ENCODE peak calls at places on chromosome X, in four cellular contexts. Y is upper lobe of left lung, M is fibroblast of lung, R is lower lobe of right lung. N is an unnamed sample.

GRCh38 chrX:131802836-131803626 is 220.1 kb upstream of the STK26 start:
- DNase-seq in Y (no peak), M (peak; percentile 25), R (no peak), N (peak; percentile 68)

GRCh38 chrX:39308126-39308525 is 506.9 kb downstream of the MID1IP1 start:
- DNase-seq in Y (no peak), M (peak; percentile 47), R (no peak), N (no peak)

GRCh38 chrX:131068945-131069719 is 11.0 kb downstream of the ARHGAP36 start:
- DNase-seq in Y (peak; percentile 53), M (peak; percentile 4), R (no peak), N (no peak)

GRCh38 chrX:39470588-39471155 is 627.1 kb downstream of the BCOR start:
- DNase-seq in Y (no peak), M (peak; percentile 74), R (no peak), N (no peak)

GRCh38 chrX:155068165-155068564 is 2.8 kb downstream of the CMC4 start:
- DNase-seq in Y (no peak), M (peak; percentile 63), R (no peak), N (no peak)

GRCh38 chrX:130974323-130974722 is 71.3 kb upstream of the ENOX2 start:
- DNase-seq in Y (no peak), M (peak; percentile 70), R (no peak), N (no peak)

GRCh38 chrX:12360991-12361598 is 222.8 kb downstream of the FRMPD4 start:
- DNase-seq in Y (no peak), M (peak; percentile 18), R (no peak), N (no peak)

GRCh38 chrX:147832707-147833348 is 78.9 kb upstream of the FMR1 start:
- DNase-seq in Y (no peak), M (no peak), R (no peak), N (no peak)

GRCh38 chrX:54825716-54826428 is 18.3 kb downstream of the MAGED2 start:
- DNase-seq in Y (no peak), M (no peak), R (no peak), N (peak; percentile 22)

GRCh38 chrX:38891641-38892413 is 90.6 kb downstream of the MID1IP1 start:
- DNase-seq in Y (no peak), M (peak; percentile 51), R (no peak), N (no peak)

GRCh38 chrX:38117485-38117884 is 103.2 kb downstream of the SRPX start:
- DNase-seq in Y (no peak), M (peak; percentile 80), R (no peak), N (no peak)

GRCh38 chrX:107736781-107737531 is 38.6 kb downstream of the TSC22D3 start:
- DNase-seq in Y (no peak), M (no peak), R (no peak), N (no peak)

GRCh38 chrX:119482497-119483480 is 14.5 kb downstream of the SLC25A5 start:
- DNase-seq in Y (peak; percentile 93), M (peak; percentile 39), R (peak; percentile 82), N (peak; percentile 47)

GRCh38 chrX:40637687-40638086 is 9.7 kb downstream of the CXorf38 start:
- DNase-seq in Y (no peak), M (peak; percentile 15), R (no peak), N (no peak)

GRCh38 chrX:2894885-2895292 is 34.2 kb downstream of the ARSD start:
- DNase-seq in Y (no peak), M (peak; percentile 29), R (no peak), N (no peak)

GRCh38 chrX:153768311-153769157 is 4.5 kb downstream of the PLXNB3 start:
- DNase-seq in Y (peak; percentile 53), M (no peak), R (peak; percentile 21), N (no peak)

GRCh38 chrX:74613350-74614192 is 853 bp downstream of the RLIM start:
- DNase-seq in Y (no peak), M (peak; percentile 39), R (peak; percentile 33), N (no peak)

GRCh38 chrX:10467793-10468192 is 152.6 kb downstream of the MID1 start:
- DNase-seq in Y (no peak), M (peak; percentile 77), R (no peak), N (no peak)

GRCh38 chrX:131752493-131753198 is 208.8 kb downstream of the OR13H1 start:
- DNase-seq in Y (no peak), M (peak; percentile 73), R (no peak), N (no peak)

GRCh38 chrX:40169193-40170086 is 71.7 kb upstream of the BCOR start:
- DNase-seq in Y (peak; percentile 83), M (peak; percentile 73), R (peak; percentile 69), N (peak; percentile 75)

GRCh38 chrX:19707472-19707871 is 179.9 kb downstream of the SH3KBP1 start:
- DNase-seq in Y (no peak), M (no peak), R (no peak), N (no peak)

GRCh38 chrX:8731579-8732395 is at the start of gene ANOS1:
- DNase-seq in Y (peak; percentile 91), M (peak; percentile 67), R (peak; percentile 81), N (no peak)

GRCh38 chrX:17596546-17597205 is 140.6 kb upstream of the SCML1 start:
- DNase-seq in Y (peak; percentile 14), M (peak; percentile 55), R (no peak), N (no peak)

GRCh38 chrX:16457239-16457638 is 192.7 kb upstream of the S100G start:
- DNase-seq in Y (no peak), M (no peak), R (no peak), N (no peak)

GRCh38 chrX:154748712-154749339 is 2.1 kb downstream of the GAB3 start:
- DNase-seq in Y (no peak), M (peak; percentile 20), R (no peak), N (peak; percentile 34)

GRCh38 chrX:46628406-46629371 is 55.1 kb downstream of the CHST7 start:
- DNase-seq in Y (peak; percentile 18), M (peak; percentile 42), R (peak; percentile 51), N (no peak)

GRCh38 chrX:16484338-16484737 is 165.6 kb upstream of the S100G start:
- DNase-seq in Y (no peak), M (peak; percentile 97), R (no peak), N (peak; percentile 27)

GRCh38 chrX:3994315-3994714 is 280.9 kb upstream of the PRKX start:
- DNase-seq in Y (no peak), M (no peak), R (no peak), N (no peak)

DNA sequence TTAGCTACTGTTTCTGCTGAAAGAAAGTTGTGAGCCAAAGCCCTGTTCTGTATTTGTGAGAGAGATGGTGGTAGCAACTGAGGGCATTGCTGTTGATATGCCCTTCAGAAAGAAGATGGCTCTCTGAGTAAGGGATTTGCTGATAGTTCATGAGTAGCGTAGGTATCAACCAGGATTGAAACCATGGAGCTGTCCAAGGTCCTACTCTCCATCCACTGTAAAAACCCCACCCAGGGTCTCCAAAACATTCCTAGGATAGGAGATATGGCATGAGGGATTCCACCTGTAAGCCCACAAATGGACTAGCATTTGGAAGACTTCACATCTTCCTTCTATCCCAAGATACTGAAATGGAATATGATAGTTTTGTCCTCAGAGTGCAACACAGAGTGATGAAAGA is 277.1 kb upstream of the PRKX start:
- DNase-seq in Y (no peak), M (no peak), R (no peak), N (no peak)
- H3K27ac ChIP-seq in Y (no peak overlapping the region), M (no peak overlapping the region), R (no peak overlapping the region), N (no peak overlapping the region)

GRCh38 chrX:49761481-49761880 is 65.7 kb upstream of the PAGE1 start:
- DNase-seq in Y (no peak), M (no peak), R (no peak), N (no peak)
- TF ChIP-seq CTCF in Y (peak; percentile 12), M (peak; percentile 57), R (peak; percentile 53), N (peak; percentile 48)

DNA sequence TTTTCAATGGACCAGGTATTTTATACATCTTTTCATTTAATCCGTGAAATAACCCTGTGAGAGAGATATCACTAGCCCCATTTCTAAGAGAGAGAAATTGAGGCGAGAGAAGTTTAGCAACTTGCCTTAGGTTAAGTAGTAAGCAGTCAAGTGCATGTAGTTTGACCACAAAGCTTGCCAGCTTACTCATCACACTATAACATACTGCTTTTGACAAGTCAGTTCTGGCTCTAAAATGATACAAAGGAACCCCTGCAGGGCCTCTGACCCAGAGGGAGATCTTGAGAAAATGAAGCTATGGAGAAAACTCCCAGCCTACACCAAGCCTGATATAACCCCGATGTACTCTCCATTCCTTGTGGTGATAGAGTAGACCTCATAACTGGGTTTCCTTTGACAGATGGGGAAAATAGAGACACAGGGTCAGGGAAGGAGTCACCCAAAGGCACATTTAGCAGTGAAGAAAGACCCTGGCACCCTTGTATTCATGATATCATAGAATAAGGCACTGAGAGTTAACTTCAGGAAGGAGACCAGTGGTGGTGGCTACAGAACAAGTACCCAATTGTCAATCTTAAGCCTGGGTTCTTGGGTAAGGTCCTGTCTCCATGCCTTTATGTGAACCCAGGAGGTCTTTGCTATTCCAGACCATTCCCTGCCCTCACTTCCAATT is 60.2 kb upstream of the MSN start:
- DNase-seq in Y (no peak), M (peak; percentile 27), R (no peak), N (no peak)
- H3K9me3 ChIP-seq in Y (no peaks in the 10 kb centered on the region), M (no peaks in the 10 kb centered on the region), R (no peaks in the 10 kb centered on the region), N (no peaks in the 10 kb centered on the region)

GRCh38 chrX:65783746-65784145 is 116.3 kb downstream of the MSN start:
- DNase-seq in Y (no peak), M (no peak), R (no peak), N (no peak)

GRCh38 chrX:65781845-65782244 is 114.4 kb downstream of the MSN start:
- DNase-seq in Y (no peak), M (no peak), R (no peak), N (no peak)
- H3K27ac ChIP-seq in Y (no peak overlapping the region), M (no peak overlapping the region), R (no peak overlapping the region), N (no peak overlapping the region)

DNA sequence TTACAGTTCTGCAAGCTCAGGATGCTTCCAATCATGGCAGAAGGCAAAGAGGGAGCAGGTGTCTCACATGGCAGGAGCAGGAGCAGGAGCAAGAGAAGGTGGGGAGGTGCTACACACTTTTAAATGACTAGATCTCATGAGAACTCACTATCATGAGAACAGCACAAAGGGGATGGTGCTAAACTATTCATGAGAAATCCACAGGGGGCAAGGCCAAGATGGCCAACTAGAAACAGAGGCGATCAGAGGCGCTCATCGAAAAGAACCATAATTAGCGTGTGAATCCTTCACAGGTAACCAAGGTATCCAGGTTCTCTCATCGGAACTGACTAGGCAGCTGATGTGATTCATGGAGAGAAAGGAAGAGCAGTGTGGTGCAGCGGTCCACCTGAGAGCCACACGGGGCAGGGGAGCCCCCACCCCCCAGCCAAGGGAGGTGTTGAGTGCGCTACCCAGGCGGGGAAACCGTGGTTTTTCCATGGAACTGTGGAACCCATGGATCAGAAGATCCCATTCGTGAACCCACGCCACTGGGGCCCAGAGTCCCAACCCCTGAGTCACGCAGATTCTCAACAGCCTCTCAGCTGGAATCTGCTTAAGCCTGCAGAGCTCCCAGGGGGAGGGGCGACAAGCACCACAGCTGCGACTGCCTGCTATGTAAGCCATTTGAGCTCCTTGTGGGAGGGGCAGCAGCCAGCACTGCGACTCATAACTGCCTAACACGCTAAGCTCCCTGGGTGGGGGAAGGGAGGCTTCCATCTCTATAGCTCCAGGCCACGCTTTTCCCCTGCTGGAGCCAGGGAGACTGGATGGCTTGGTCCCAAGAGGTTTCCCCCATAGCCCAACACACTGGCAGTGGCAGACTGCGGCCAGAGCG is 46.7 kb downstream of the FGF16 start:
- DNase-seq in Y (no peak), M (peak; percentile 82), R (no peak), N (no peak)
- TF ChIP-seq CTCF in Y (no peak), M (no peak), R (no peak), N (no peak)

GRCh38 chrX:70175338-70175737 is 1.9 kb upstream of the DGAT2L6 start:
- DNase-seq in Y (no peak), M (no peak), R (no peak), N (no peak)
- H3K9me3 ChIP-seq in Y (no peaks in the 10 kb centered on the region), M (no peaks in the 10 kb centered on the region), R (no peaks in the 10 kb centered on the region), N (no peaks in the 10 kb centered on the region)

GRCh38 chrX:104432321-104432720 is 133.7 kb upstream of the IL1RAPL2 start:
- DNase-seq in Y (no peak), M (no peak), R (no peak), N (no peak)
- H3K27ac ChIP-seq in Y (no peak overlapping the region), M (no peak overlapping the region), R (no peak overlapping the region), N (no peak overlapping the region)

GRCh38 chrX:64229145-64229544 is 1.3 kb downstream of the ASB12 start:
- DNase-seq in Y (no peak), M (no peak), R (no peak), N (no peak)
- TF ChIP-seq CTCF in Y (no peak), M (no peak), R (no peak), N (no peak)

N was measured in CD4-positive, alpha-beta T cell.